ENCODE peak calls at places on chromosomes 1 and 21, in four cellular contexts. One of them, this sample, is unnamed.

GRCh38 chr1:119040906-119041305 is 52.8 kb upstream of the TBX15 start:
- DNase-seq in stomach: no peak
- DNase-seq in keratinocyte: no peak
- DNase-seq in A549: no peak
- DNase-seq in this sample: no peak

GRCh38 chr21:41668686-41669532 is 97.9 kb downstream of the RIPK4 start:
- DNase-seq in keratinocyte: no peak
- DNase-seq in A549: no peak
- DNase-seq in stomach: no peak
- DNase-seq in this sample: no peak

GRCh38 chr1:176102243-176102642 is 104.8 kb downstream of the COP1 start:
- DNase-seq in stomach: no peak
- DNase-seq in A549: no peak
- DNase-seq in keratinocyte: no peak
- DNase-seq in this sample: no peak

GRCh38 chr1:204746838-204747442 is 61.4 kb upstream of the LRRN2 start:
- DNase-seq in stomach: peak; percentile 48
- DNase-seq in A549: peak; percentile 50
- DNase-seq in keratinocyte: no peak
- DNase-seq in this sample: peak; percentile 86

GRCh38 chr21:33643658-33644311 is 1.5 kb downstream of the ITSN1 start:
- DNase-seq in keratinocyte: no peak
- DNase-seq in A549: no peak
- DNase-seq in stomach: no peak
- DNase-seq in this sample: no peak

GRCh38 chr21:44711327-44712202 is at the start of gene TSPEAR:
- DNase-seq in keratinocyte: no peak
- DNase-seq in A549: no peak
- DNase-seq in stomach: no peak
- DNase-seq in this sample: no peak

GRCh38 chr1:22461678-22462527 is 10.3 kb downstream of the ZBTB40 start:
- DNase-seq in stomach: no peak
- DNase-seq in A549: no peak
- DNase-seq in keratinocyte: no peak
- DNase-seq in this sample: no peak

GRCh38 chr1:227952374-227953021 is 4.8 kb upstream of the WNT9A start:
- DNase-seq in keratinocyte: no peak
- DNase-seq in stomach: peak; percentile 16
- DNase-seq in A549: no peak
- DNase-seq in this sample: no peak

GRCh38 chr21:33425825-33426224 is 22.6 kb downstream of the IFNGR2 start:
- DNase-seq in stomach: no peak
- DNase-seq in A549: no peak
- DNase-seq in keratinocyte: no peak
- DNase-seq in this sample: no peak

GRCh38 chr1:233459968-233460367 is 132.4 kb downstream of the MAP3K21 start:
- DNase-seq in stomach: no peak
- DNase-seq in A549: no peak
- DNase-seq in keratinocyte: no peak
- DNase-seq in this sample: no peak

GRCh38 chr1:200373811-200374231 is 36.0 kb downstream of the ZNF281 start:
- DNase-seq in keratinocyte: no peak
- DNase-seq in stomach: no peak
- DNase-seq in A549: no peak
- DNase-seq in this sample: no peak

GRCh38 chr1:206735553-206736031 is 35.0 kb upstream of the IL19 start:
- DNase-seq in keratinocyte: no peak
- DNase-seq in A549: no peak
- DNase-seq in stomach: no peak
- DNase-seq in this sample: no peak

GRCh38 chr1:41752514-41753170 is 166.1 kb downstream of the HIVEP3 start:
- DNase-seq in stomach: no peak
- DNase-seq in keratinocyte: no peak
- DNase-seq in A549: no peak
- DNase-seq in this sample: no peak

GRCh38 chr21:44927587-44928461 is 7.1 kb upstream of the ITGB2 start:
- DNase-seq in stomach: no peak
- DNase-seq in keratinocyte: peak; percentile 68
- DNase-seq in A549: peak; percentile 71
- DNase-seq in this sample: no peak

GRCh38 chr21:33478858-33479678 is 706 bp downstream of the TMEM50B start:
- DNase-seq in keratinocyte: no peak
- DNase-seq in stomach: peak; percentile 36
- DNase-seq in A549: no peak
- DNase-seq in this sample: no peak

GRCh38 chr21:46600978-46601377 is 3.9 kb downstream of the S100B start:
- DNase-seq in keratinocyte: no peak
- DNase-seq in A549: no peak
- DNase-seq in stomach: no peak
- DNase-seq in this sample: no peak

GRCh38 chr1:150410582-150411101 is 46.7 kb downstream of the RPRD2 start:
- DNase-seq in A549: no peak
- DNase-seq in stomach: no peak
- DNase-seq in keratinocyte: no peak
- DNase-seq in this sample: no peak

GRCh38 chr1:27111771-27112573 is 43.0 kb downstream of the SLC9A1 start:
- DNase-seq in keratinocyte: peak; percentile 100
- DNase-seq in stomach: peak; percentile 76
- DNase-seq in A549: peak; percentile 65
- DNase-seq in this sample: peak; percentile 93

GRCh38 chr1:189429610-189430009 is 1048.1 kb downstream of the BRINP3 start:
- DNase-seq in keratinocyte: no peak
- DNase-seq in stomach: no peak
- DNase-seq in A549: peak; percentile 2
- DNase-seq in this sample: no peak

GRCh38 chr1:204093421-204093717 is 20.5 kb downstream of the SOX13 start:
- DNase-seq in A549: no peak
- DNase-seq in keratinocyte: no peak
- DNase-seq in stomach: peak; percentile 46
- DNase-seq in this sample: no peak

GRCh38 chr1:147078606-147079399 is 93.5 kb downstream of the PRKAB2 start:
- DNase-seq in A549: no peak
- DNase-seq in keratinocyte: no peak
- DNase-seq in stomach: no peak
- DNase-seq in this sample: no peak

GRCh38 chr1:156117414-156118174 is 3.1 kb downstream of the LMNA start:
- DNase-seq in A549: no peak
- DNase-seq in stomach: no peak
- DNase-seq in keratinocyte: no peak
- DNase-seq in this sample: no peak

GRCh38 chr1:169060010-169060722 is 46.3 kb upstream of the ATP1B1 start:
- DNase-seq in stomach: no peak
- DNase-seq in A549: peak; percentile 38
- DNase-seq in keratinocyte: peak; percentile 35
- DNase-seq in this sample: peak; percentile 50

GRCh38 chr1:157099633-157100009 is at the start of gene ETV3L:
- DNase-seq in keratinocyte: no peak
- DNase-seq in A549: no peak
- DNase-seq in stomach: no peak
- DNase-seq in this sample: no peak

GRCh38 chr1:114485286-114485685 is 25.7 kb downstream of the TRIM33 start:
- DNase-seq in stomach: no peak
- DNase-seq in A549: no peak
- DNase-seq in keratinocyte: no peak
- DNase-seq in this sample: no peak

GRCh38 chr1:226642421-226642820 is 93.9 kb downstream of the STUM start:
- DNase-seq in keratinocyte: no peak
- DNase-seq in A549: no peak
- DNase-seq in stomach: no peak
- DNase-seq in this sample: no peak

GRCh38 chr1:226643701-226644540 is 95.2 kb downstream of the ITPKB start:
- DNase-seq in A549: no peak
- DNase-seq in keratinocyte: no peak
- DNase-seq in stomach: no peak
- DNase-seq in this sample: no peak

GRCh38 chr1:226641671-226642231 is 93.2 kb downstream of the STUM start:
- DNase-seq in A549: no peak
- DNase-seq in stomach: no peak
- DNase-seq in keratinocyte: no peak
- DNase-seq in this sample: no peak

GRCh38 chr1:226644541-226645176 is 94.4 kb downstream of the ITPKB start:
- DNase-seq in keratinocyte: no peak
- DNase-seq in stomach: no peak
- DNase-seq in A549: no peak
- DNase-seq in this sample: no peak

DNA sequence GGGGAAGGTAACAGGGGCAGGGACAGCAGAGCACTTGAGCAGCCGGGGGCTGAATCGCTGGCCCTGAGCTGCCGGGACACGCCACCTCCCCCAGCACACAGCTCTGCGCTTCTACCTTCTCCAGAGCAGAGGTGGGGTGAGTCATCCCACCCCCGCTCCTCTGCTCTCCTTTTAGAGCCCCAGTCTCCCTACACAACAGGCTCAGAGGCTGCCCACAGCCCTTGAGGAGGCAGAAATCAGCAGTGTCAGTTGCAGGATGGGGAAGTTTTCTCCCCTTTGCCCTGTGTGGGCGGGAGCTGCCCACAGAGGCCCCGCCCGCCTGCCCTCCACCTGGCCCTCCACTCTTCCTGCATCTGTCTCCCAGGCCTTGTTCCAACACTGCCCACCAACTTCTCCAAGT is 94.6 kb downstream of the STUM start:
- DNase-seq in keratinocyte: no peak
- DNase-seq in A549: no peak
- DNase-seq in stomach: no peak
- DNase-seq in this sample: no peak
- H3K27ac ChIP-seq in keratinocyte: no peak overlapping the region
- H3K27ac ChIP-seq in A549: no peak overlapping the region
- H3K27ac ChIP-seq in stomach: no peak overlapping the region
- H3K27ac ChIP-seq in this sample: no peak overlapping the region

GRCh38 chr1:100076744-100077143 is 56.0 kb downstream of the SASS6 start:
- DNase-seq in stomach: no peak
- DNase-seq in A549: no peak
- DNase-seq in keratinocyte: no peak
- DNase-seq in this sample: no peak
- H3K27ac ChIP-seq in stomach: no peak overlapping the region
- H3K27ac ChIP-seq in A549: no peak overlapping the region
- H3K27ac ChIP-seq in keratinocyte: no peak overlapping the region
- H3K27ac ChIP-seq in this sample: no peak overlapping the region

GRCh38 chr1:182169203-182169602 is 107.7 kb upstream of the ZNF648 start:
- DNase-seq in stomach: no peak
- DNase-seq in keratinocyte: no peak
- DNase-seq in A549: no peak
- DNase-seq in this sample: no peak

GRCh38 chr1:182174202-182174855 is 112.8 kb upstream of the ZNF648 start:
- DNase-seq in stomach: no peak
- DNase-seq in keratinocyte: no peak
- DNase-seq in A549: no peak
- DNase-seq in this sample: no peak

GRCh38 chr1:182166750-182167149 is 105.2 kb upstream of the ZNF648 start:
- DNase-seq in A549: no peak
- DNase-seq in keratinocyte: no peak
- DNase-seq in stomach: no peak
- DNase-seq in this sample: no peak

GRCh38 chr1:182173791-182174190 is 112.3 kb upstream of the ZNF648 start:
- DNase-seq in stomach: peak; percentile 48
- DNase-seq in keratinocyte: no peak
- DNase-seq in A549: no peak
- DNase-seq in this sample: no peak

GRCh38 chr1:182170941-182171461 is 109.5 kb upstream of the ZNF648 start:
- DNase-seq in keratinocyte: no peak
- DNase-seq in A549: no peak
- DNase-seq in stomach: no peak
- DNase-seq in this sample: no peak
- H3K27ac ChIP-seq in keratinocyte: no peak overlapping the region
- H3K27ac ChIP-seq in A549: no peak overlapping the region
- H3K27ac ChIP-seq in stomach: no peak overlapping the region
- H3K27ac ChIP-seq in this sample: no peak overlapping the region

DNA sequence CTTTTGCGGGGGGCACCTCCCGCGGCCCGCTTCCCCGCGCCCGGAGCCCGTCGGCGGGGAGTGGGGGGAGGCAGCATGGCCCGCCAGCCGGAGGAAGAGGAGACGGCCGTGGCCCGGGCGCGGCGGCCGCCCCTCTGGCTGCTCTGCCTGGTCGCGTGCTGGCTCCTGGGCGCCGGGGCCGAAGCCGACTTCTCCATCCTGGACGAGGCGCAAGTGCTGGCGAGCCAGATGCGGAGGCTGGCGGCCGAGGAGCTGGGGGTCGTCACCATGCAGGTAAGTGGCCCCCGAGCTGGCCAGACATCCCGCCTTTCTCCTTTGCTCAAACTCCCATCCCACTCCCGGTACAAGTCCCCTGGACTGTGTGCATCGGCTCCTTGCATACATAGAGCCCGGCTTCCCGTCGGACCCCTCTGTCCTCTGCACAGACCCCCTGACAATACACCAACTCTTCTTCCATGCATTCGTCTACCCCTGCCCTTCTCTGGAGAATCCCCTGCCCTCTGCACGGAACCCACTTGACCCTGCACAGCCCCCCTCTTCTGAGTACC is 815 bp downstream of the CACHD1 start:
- DNase-seq in stomach: peak; percentile 32
- DNase-seq in keratinocyte: no peak
- DNase-seq in A549: peak; percentile 15
- DNase-seq in this sample: peak; percentile 86
- H3K27ac ChIP-seq in stomach: peak overlapping the region; percentile 92
- H3K27ac ChIP-seq in keratinocyte: peak overlapping the region; percentile 30
- H3K27ac ChIP-seq in A549: peak overlapping the region; percentile 94
- H3K27ac ChIP-seq in this sample: peak overlapping the region; percentile 81

DNA sequence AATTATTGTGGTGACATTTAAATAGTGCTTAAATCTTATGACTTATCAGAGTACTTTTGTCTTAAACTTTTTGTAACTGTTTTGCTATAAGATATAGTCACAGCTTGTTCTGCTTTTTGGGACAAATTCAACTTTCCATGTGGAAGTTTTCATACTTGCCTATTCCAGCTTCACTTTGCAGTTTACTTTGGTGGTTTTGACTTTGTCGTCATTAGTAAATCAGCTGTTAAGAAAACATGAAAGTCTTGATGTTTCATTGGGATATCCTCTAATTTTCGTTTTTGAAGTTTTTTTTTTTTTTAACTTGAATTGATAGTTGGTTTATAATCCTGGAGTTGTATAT is 31.3 kb downstream of the SDCCAG8 start:
- DNase-seq in keratinocyte: no peak
- DNase-seq in A549: no peak
- DNase-seq in stomach: no peak
- DNase-seq in this sample: no peak
- H3K27ac ChIP-seq in keratinocyte: peak overlapping the region; percentile 84
- H3K27ac ChIP-seq in A549: peak overlapping the region; percentile 59
- H3K27ac ChIP-seq in stomach: no peak overlapping the region
- H3K27ac ChIP-seq in this sample: no peak overlapping the region

This sample was measured in esophagus muscularis mucosa.